ENCODE peak calls at places on chromosomes 6 and 20, in seven cellular contexts. S, R, P, E, B, A and V are unnamed samples.

GRCh38 chr20:3166913-3167342 is 6.4 kb downstream of the LZTS3 start:
- DNase-seq in A (no peak), P (no peak), S (no peak), R (no peak), B (no peak), E (no peak), V (no peak)

GRCh38 chr20:59163641-59164530 is at the start of gene ZNF831:
- DNase-seq in S (no peak), R (no peak), B (no peak), P (no peak), E (no peak), A (no peak), V (no peak)

GRCh38 chr20:3046677-3047462 is 1.0 kb downstream of the MRPS26 start:
- DNase-seq in B (peak; percentile 54), E (peak; percentile 39), A (no peak), S (no peak), R (no peak), P (no peak), V (no peak)

GRCh38 chr20:7868108-7868507 is 72.2 kb downstream of the HAO1 start:
- DNase-seq in B (no peak), E (no peak), R (no peak), A (no peak), S (no peak), P (no peak), V (no peak)

GRCh38 chr6:147283460-147283859 is 79.2 kb downstream of the STXBP5 start:
- DNase-seq in B (no peak), S (no peak), A (no peak), E (no peak), R (no peak), P (peak; percentile 8), V (no peak)

GRCh38 chr6:81727876-81728517 is 24.5 kb downstream of the TENT5A start:
- DNase-seq in B (no peak), E (no peak), R (no peak), S (no peak), P (no peak), A (no peak), V (no peak)

GRCh38 chr6:155315516-155315871 is 1.2 kb upstream of the TFB1M start:
- DNase-seq in B (no peak), P (no peak), R (no peak), S (no peak), A (no peak), E (no peak), V (no peak)

GRCh38 chr6:136863752-136864151 is 41.4 kb downstream of the PEX7 start:
- DNase-seq in S (no peak), E (no peak), A (no peak), P (no peak), R (no peak), B (no peak), V (no peak)

GRCh38 chr20:40462600-40462999 is 226.4 kb downstream of the MAFB start:
- DNase-seq in A (no peak), S (no peak), B (no peak), P (no peak), R (no peak), E (no peak), V (no peak)

GRCh38 chr6:133892444-133893323 is 3.8 kb downstream of the TCF21 start:
- DNase-seq in E (no peak), R (no peak), A (peak; percentile 59), P (no peak), B (no peak), S (no peak), V (no peak)

GRCh38 chr6:12719017-12719416 is 2.5 kb downstream of the PHACTR1 start:
- DNase-seq in R (no peak), A (no peak), B (no peak), E (no peak), S (no peak), P (no peak), V (no peak)

GRCh38 chr6:30135147-30135546 is 793 bp upstream of the TRIM40 start:
- DNase-seq in E (no peak), P (no peak), R (no peak), B (no peak), S (no peak), A (no peak), V (no peak)

GRCh38 chr6:53727748-53728147 is 62.2 kb upstream of the KLHL31 start:
- DNase-seq in A (no peak), P (no peak), S (no peak), R (no peak), B (no peak), E (no peak), V (peak; percentile 23)

GRCh38 chr6:72413884-72414283 is 208.0 kb upstream of the KCNQ5 start:
- DNase-seq in S (no peak), E (no peak), B (no peak), A (no peak), R (no peak), P (no peak), V (peak; percentile 33)

GRCh38 chr6:63458480-63459115 is 113.7 kb upstream of the LOC128125822 start:
- DNase-seq in P (no peak), R (no peak), S (no peak), B (no peak), E (no peak), A (no peak), V (no peak)

GRCh38 chr6:81749704-81750103 is 2.8 kb downstream of the TENT5A start:
- DNase-seq in S (no peak), R (no peak), E (no peak), A (no peak), P (no peak), B (no peak), V (no peak)

GRCh38 chr6:17865243-17865642 is 122.2 kb downstream of the KIF13A start:
- DNase-seq in A (no peak), P (no peak), R (no peak), S (no peak), E (no peak), B (peak; percentile 95), V (no peak)

GRCh38 chr6:134247271-134247833 is 70.6 kb downstream of the SGK1 start:
- DNase-seq in A (no peak), S (no peak), E (no peak), B (no peak), P (no peak), R (no peak), V (no peak)

GRCh38 chr6:125787791-125788190 is 3.0 kb upstream of the NCOA7 start:
- DNase-seq in R (no peak), B (no peak), E (no peak), P (no peak), A (no peak), S (no peak), V (no peak)

GRCh38 chr6:20660534-20660933 is 126.3 kb downstream of the CDKAL1 start:
- DNase-seq in P (no peak), E (no peak), S (no peak), A (no peak), R (no peak), B (peak; percentile 38), V (no peak)

GRCh38 chr20:13245250-13245723 is 24.2 kb downstream of the ISM1 start:
- DNase-seq in S (no peak), B (peak; percentile 39), A (no peak), E (no peak), R (no peak), P (no peak), V (no peak)

GRCh38 chr6:36432151-36432633 is 10.5 kb downstream of the PXT1 start:
- DNase-seq in E (no peak), B (peak; percentile 53), R (peak; percentile 60), S (no peak), A (no peak), P (no peak), V (no peak)

GRCh38 chr6:169942173-169942572 is 190.8 kb downstream of the ERMARD start:
- DNase-seq in E (no peak), S (no peak), B (no peak), P (no peak), A (no peak), R (no peak), V (no peak)

GRCh38 chr20:5402903-5403531 is 86.3 kb upstream of the PROKR2 start:
- DNase-seq in E (no peak), B (no peak), A (no peak), P (no peak), S (no peak), R (no peak), V (no peak)

GRCh38 chr6:131065824-131066171 is 2.8 kb upstream of the EPB41L2 start:
- DNase-seq in A (no peak), S (no peak), R (no peak), B (no peak), E (no peak), P (no peak), V (no peak)

GRCh38 chr20:61744691-61745396 is 320.8 kb downstream of the TAF4 start:
- DNase-seq in R (no peak), B (no peak), E (no peak), A (no peak), S (no peak), P (peak; percentile 27), V (peak; percentile 16)

GRCh38 chr20:57087705-57088104 is 178.7 kb downstream of the BMP7 start:
- DNase-seq in B (no peak), E (no peak), S (no peak), R (no peak), P (no peak), A (no peak), V (no peak)

GRCh38 chr20:32052792-32053362 is 835 bp downstream of the HCK start:
- DNase-seq in P (no peak), E (no peak), S (no peak), B (no peak), R (no peak), A (no peak), V (no peak)
- H3K4me3 ChIP-seq in P (no peak overlapping the region), E (peak overlapping the region; percentile 31), S (no peak overlapping the region), B (no peak overlapping the region), R (no peak overlapping the region), A (no peak overlapping the region), V (no peak overlapping the region)

DNA sequence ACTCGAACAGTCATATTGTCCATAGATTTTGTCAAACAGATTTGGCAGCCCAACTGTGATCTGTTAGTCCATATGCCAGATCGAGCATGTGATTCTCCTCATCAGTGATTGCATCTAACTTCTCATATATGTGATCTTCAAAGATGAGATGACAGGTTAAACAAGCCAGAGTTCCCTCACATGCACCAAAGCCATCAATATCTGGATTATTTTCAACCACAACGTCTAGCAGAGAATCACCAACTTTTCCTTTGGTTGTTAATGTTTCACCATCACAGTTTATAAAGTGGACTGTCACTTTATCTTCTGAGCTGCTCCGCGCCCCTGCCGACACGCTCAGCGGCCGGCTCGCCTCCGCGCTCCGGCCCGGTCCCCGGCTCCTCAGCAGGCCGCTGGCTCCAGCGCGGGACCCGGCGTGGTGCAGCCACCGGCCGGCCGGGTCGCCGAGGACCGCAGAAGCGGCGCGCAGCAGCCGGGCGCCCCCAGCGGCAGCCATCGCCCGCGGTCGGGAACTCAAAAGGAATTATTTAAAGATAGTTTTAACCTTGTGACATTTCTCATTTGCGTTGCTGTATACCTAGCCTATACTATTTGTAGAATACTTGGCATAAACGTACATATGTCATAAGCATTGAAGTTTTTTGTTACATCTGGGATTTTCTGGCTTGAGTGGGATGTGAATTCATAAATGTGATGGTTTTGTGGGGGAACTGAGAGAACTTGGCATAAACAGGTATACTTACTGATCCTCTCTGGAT is 40.1 kb upstream of the DYNLRB1 start:
- DNase-seq in P (no peak), E (peak; percentile 51), S (no peak), R (no peak), B (no peak), A (peak; percentile 57), V (no peak)
- TF ChIP-seq CTCF in P (peak; percentile 45), E (peak; percentile 86), S (peak; percentile 74), R (peak; percentile 50), B (no peak), A (peak; percentile 69), V (peak; percentile 53)

GRCh38 chr20:44401052-44401769 is 45.7 kb downstream of the HNF4A start:
- DNase-seq in B (no peak), R (no peak), A (no peak), P (no peak), S (no peak), E (no peak), V (no peak)
- H3K4me3 ChIP-seq in B (no peak overlapping the region), R (no peak overlapping the region), A (no peak overlapping the region), P (no peak overlapping the region), S (no peak overlapping the region), E (no peak overlapping the region), V (no peak overlapping the region)

GRCh38 chr6:24284006-24284405 is 73.9 kb downstream of the DCDC2 start:
- DNase-seq in R (no peak), B (no peak), E (no peak), S (no peak), P (no peak), A (no peak), V (no peak)
- TF ChIP-seq CTCF in R (no peak), B (no peak), E (no peak), S (no peak), P (no peak), A (no peak), V (no peak)